ENCODE peak calls at places on chromosomes 12 and 14, in five cellular contexts. K, W, G, M and S are unnamed samples.

GRCh38 chr12:110556705-110557104 is 26.4 kb downstream of the PPTC7 start:
- DNase-seq in K (no peak), W (no peak), G (no peak), M (no peak), S (no peak)

GRCh38 chr14:36524220-36524837 is 4.3 kb upstream of the NKX2-1 start:
- DNase-seq in K (no peak), W (no peak), G (no peak), M (no peak), S (no peak)

GRCh38 chr14:81509321-81509720 is 24.3 kb downstream of the SEL1L start:
- DNase-seq in K (no peak), W (no peak), G (no peak), M (no peak), S (no peak)

GRCh38 chr12:42666671-42667243 is 77.2 kb upstream of the PRICKLE1 start:
- DNase-seq in K (no peak), W (no peak), G (no peak), M (no peak), S (no peak)

GRCh38 chr14:62097072-62097471 is 334.9 kb downstream of the SNAPC1 start:
- DNase-seq in K (no peak), W (no peak), G (no peak), M (no peak), S (no peak)

GRCh38 chr12:124436366-124436765 is 131.0 kb downstream of the NCOR2 start:
- DNase-seq in K (no peak), W (no peak), G (no peak), M (no peak), S (no peak)

GRCh38 chr12:15423629-15424028 is 101.3 kb downstream of the PTPRO start:
- DNase-seq in K (no peak), W (peak; percentile 13), G (no peak), M (peak; percentile 13), S (peak; percentile 40)

GRCh38 chr14:38143651-38144505 is 63.8 kb upstream of the SSTR1 start:
- DNase-seq in K (no peak), W (peak; percentile 93), G (no peak), M (peak; percentile 47), S (no peak)

GRCh38 chr14:97580923-97581495 is 783.8 kb downstream of the VRK1 start:
- DNase-seq in K (no peak), W (no peak), G (no peak), M (peak; percentile 1), S (no peak)

GRCh38 chr12:21773263-21773741 is 1.2 kb downstream of the KCNJ8 start:
- DNase-seq in K (peak; percentile 80), W (peak; percentile 26), G (no peak), M (no peak), S (peak; percentile 32)

GRCh38 chr12:40794087-40794486 is 101.8 kb downstream of the CNTN1 start:
- DNase-seq in K (no peak), W (no peak), G (no peak), M (peak; percentile 1), S (no peak)

GRCh38 chr14:21106506-21107359 is 5.9 kb downstream of the TMEM253 start:
- DNase-seq in K (peak; percentile 96), W (peak; percentile 77), G (peak; percentile 58), M (peak; percentile 73), S (peak; percentile 55)

GRCh38 chr12:27970981-27971489 is 1.5 kb downstream of the PTHLH start:
- DNase-seq in K (peak; percentile 76), W (no peak), G (no peak), M (no peak), S (no peak)

GRCh38 chr14:63164108-63164683 is 40.0 kb upstream of the RHOJ start:
- DNase-seq in K (no peak), W (no peak), G (no peak), M (no peak), S (no peak)

GRCh38 chr12:120404271-120404670 is 33.6 kb upstream of the COX6A1 start:
- DNase-seq in K (no peak), W (no peak), G (no peak), M (no peak), S (no peak)

GRCh38 chr12:109744991-109745942 is 31.6 kb downstream of the FAM222A start:
- DNase-seq in K (no peak), W (peak; percentile 16), G (no peak), M (peak; percentile 3), S (no peak)

GRCh38 chr14:101980700-101981099 is 16.3 kb downstream of the DYNC1H1 start:
- DNase-seq in K (peak; percentile 86), W (peak; percentile 100), G (no peak), M (peak; percentile 98), S (no peak)

GRCh38 chr14:45212231-45212630 is 40.8 kb downstream of the MIS18BP1 start:
- DNase-seq in K (no peak), W (no peak), G (no peak), M (no peak), S (no peak)

GRCh38 chr12:107468182-107468581 is 217.4 kb upstream of the PWP1 start:
- DNase-seq in K (no peak), W (no peak), G (no peak), M (peak; percentile 51), S (no peak)

GRCh38 chr12:130266751-130267150 is 70.9 kb upstream of the PIWIL1 start:
- DNase-seq in K (no peak), W (no peak), G (no peak), M (no peak), S (no peak)

GRCh38 chr12:53497461-53497860 is 1.8 kb downstream of the MAP3K12 start:
- DNase-seq in K (no peak), W (no peak), G (no peak), M (no peak), S (no peak)

GRCh38 chr14:53842938-53843337 is 113.7 kb downstream of the BMP4 start:
- DNase-seq in K (no peak), W (peak; percentile 63), G (no peak), M (peak; percentile 32), S (no peak)

GRCh38 chr12:124422570-124423523 is 128.0 kb downstream of the RFLNA start:
- DNase-seq in K (peak; percentile 94), W (peak; percentile 94), G (no peak), M (peak; percentile 52), S (no peak)